ENCODE peak calls at places on chromosomes 4 and X, in five cellular contexts. N is body of pancreas, E is psoas muscle, S is ascending aorta, I is GM23248. L is an unnamed sample.

GRCh38 chr4:88359558-88359957 is 19.1 kb upstream of the HERC6 start:
- DNase-seq in N (no peak), E (no peak), S (no peak), I (no peak), L (no peak)

GRCh38 chr4:165208741-165209388 is 1.5 kb downstream of the KLHL2 start:
- DNase-seq in N (no peak), E (no peak), S (no peak), I (no peak), L (no peak)

GRCh38 chr4:100591156-100591876 is 73.5 kb upstream of the EMCN start:
- DNase-seq in N (peak), E (no peak), S (no peak), I (no peak), L (peak)

GRCh38 chr4:154908168-154908567 is 127.1 kb downstream of the RBM46 start:
- DNase-seq in N (no peak), E (no peak), S (no peak), I (peak), L (no peak)

GRCh38 chr4:1466034-1466960 is 60.1 kb upstream of the NKX1-1 start:
- DNase-seq in N (no peak), E (no peak), S (no peak), I (no peak), L (no peak)

GRCh38 chrX:107577933-107578332 is 50.4 kb upstream of the PRPS1 start:
- DNase-seq in N (no peak), E (no peak), S (no peak), I (no peak), L (no peak)

GRCh38 chrX:8724176-8724757 is 7.7 kb downstream of the ANOS1 start:
- DNase-seq in N (no peak), E (no peak), S (no peak), I (no peak), L (no peak)

GRCh38 chr4:180578175-180578574 is 1665.0 kb upstream of the TENM3 start:
- DNase-seq in N (no peak), E (no peak), S (no peak), I (no peak), L (no peak)

GRCh38 chr4:123299212-123299651 is 97.4 kb upstream of the SPRY1 start:
- DNase-seq in N (no peak), E (no peak), S (no peak), I (peak), L (no peak)

GRCh38 chr4:177461606-177462005 is 19.4 kb upstream of the AGA start:
- DNase-seq in N (no peak), E (no peak), S (no peak), I (peak), L (no peak)

GRCh38 chrX:119726900-119727555 is 31.4 kb upstream of the SOWAHD start:
- DNase-seq in N (no peak), E (no peak), S (no peak), I (peak), L (no peak)
- H3K27ac ChIP-seq in N (no peak), E (no peak), S (no peak), I (no peak), L (no peak)

GRCh38 chrX:16718824-16719333 is 533 bp upstream of the SYAP1 start:
- DNase-seq in N (no peak), E (no peak), S (no peak), I (no peak), L (no peak)

GRCh38 chrX:16727637-16728036 is 8.2 kb downstream of the SYAP1 start:
- DNase-seq in N (no peak), E (no peak), S (no peak), I (no peak), L (no peak)

GRCh38 chrX:16719334-16720084 is at the start of gene SYAP1:
- DNase-seq in N (peak), E (peak), S (peak), I (peak), L (peak)

GRCh38 chrX:16725067-16725466 is 5.7 kb downstream of the SYAP1 start:
- DNase-seq in N (no peak), E (no peak), S (no peak), I (no peak), L (no peak)

GRCh38 chrX:16722481-16722880 is 3.1 kb downstream of the SYAP1 start:
- DNase-seq in N (no peak), E (no peak), S (no peak), I (peak), L (no peak)
- H3K27ac ChIP-seq in N (no peak), E (peak), S (no peak), I (no peak), L (no peak)

GRCh38 chr4:153294631-153295030 is 49.9 kb upstream of the MND1 start:
- DNase-seq in N (no peak), E (no peak), S (no peak), I (peak), L (no peak)

GRCh38 chr4:153297116-153297515 is 47.4 kb upstream of the MND1 start:
- DNase-seq in N (no peak), E (no peak), S (no peak), I (peak), L (no peak)

GRCh38 chr4:153295131-153295755 is 49.2 kb upstream of the MND1 start:
- DNase-seq in N (peak), E (peak), S (no peak), I (no peak), L (no peak)

GRCh38 chr4:153293675-153294057 is 50.8 kb upstream of the MND1 start:
- DNase-seq in N (no peak), E (no peak), S (no peak), I (no peak), L (no peak)

DNA sequence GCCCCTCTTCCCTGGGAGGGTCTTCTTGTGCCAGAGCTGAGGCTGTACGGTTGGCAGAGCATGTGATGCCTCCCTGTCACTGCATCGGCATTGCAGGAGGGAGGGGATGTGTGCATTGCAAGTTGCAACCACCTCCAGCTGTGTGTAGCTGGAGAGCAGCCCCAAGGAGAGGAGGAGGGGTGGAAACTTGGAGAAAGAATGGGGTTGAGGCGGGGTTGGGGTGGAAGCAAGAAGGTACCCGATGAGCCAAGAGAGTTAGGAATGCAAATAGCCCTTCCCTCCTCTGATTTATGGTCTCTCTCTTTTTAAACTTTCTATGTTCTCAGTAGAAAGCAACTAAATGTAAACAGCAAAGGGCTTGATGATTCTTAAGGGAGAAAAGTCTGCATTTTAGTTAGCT is 48.1 kb upstream of the MND1 start:
- DNase-seq in N (no peak), E (no peak), S (no peak), I (peak), L (no peak)
- H3K27ac ChIP-seq in N (no peak), E (no peak), S (no peak), I (peak), L (no peak)

DNA sequence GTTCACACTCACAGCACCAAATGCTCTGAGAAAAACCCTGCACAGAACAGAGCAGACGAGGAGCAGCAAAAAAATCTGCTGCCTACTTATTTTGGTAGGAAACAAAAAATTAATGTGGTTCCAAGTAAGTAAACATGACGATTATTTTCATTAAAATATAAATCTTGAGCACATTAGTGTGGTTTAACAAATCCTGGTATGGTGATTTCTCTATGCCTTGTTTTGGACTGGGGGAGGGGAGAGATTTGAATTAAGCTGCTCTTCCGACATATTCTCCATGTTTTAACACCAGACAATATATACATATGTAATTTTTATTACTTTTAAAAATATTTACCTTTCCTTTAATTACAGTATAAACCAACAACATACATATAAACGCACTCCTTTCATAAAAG is 1.8 kb downstream of the CAMK2D start:
- DNase-seq in N (no peak), E (no peak), S (no peak), I (peak), L (no peak)
- H3K27ac ChIP-seq in N (peak), E (peak), S (peak), I (peak), L (peak)

GRCh38 chr4:163611784-163612445 is 117.4 kb downstream of the TMA16 start:
- DNase-seq in N (no peak), E (no peak), S (no peak), I (no peak), L (no peak)
- H3K27ac ChIP-seq in N (no peak), E (no peak), S (no peak), I (no peak), L (peak)

GRCh38 chr4:139754913-139755312 is 89.3 kb downstream of the MGST2 start:
- DNase-seq in N (no peak), E (no peak), S (no peak), I (no peak), L (no peak)
- H3K27ac ChIP-seq in N (no peak), E (peak), S (no peak), I (no peak), L (no peak)